ENCODE peak calls at places on chromosomes 2 and 18, in eight cellular contexts. H, L, Y, N, B, R, X and D are unnamed samples.
A peak's percentile ranks its signal among the peaks of the same experiment; 100 is the strongest.

GRCh38 chr2:43634604-43635306 is 2.3 kb upstream of the PLEKHH2 start:
- DNase-seq in B (no peak), X (peak; percentile 82), H (peak; percentile 80), Y (peak; percentile 82), N (no peak), L (peak; percentile 44), R (no peak), D (no peak)

GRCh38 chr2:201235865-201236811 is 24.2 kb upstream of the CASP8 start:
- DNase-seq in Y (peak; percentile 92), N (no peak), L (peak; percentile 83), H (peak; percentile 90), B (peak; percentile 61), X (peak; percentile 97), R (peak; percentile 43), D (no peak)

GRCh38 chr2:110872521-110872920 is 140.1 kb downstream of the ACOXL start:
- DNase-seq in L (no peak), N (no peak), R (no peak), H (no peak), X (no peak), B (no peak), Y (no peak), D (no peak)

GRCh38 chr2:174015428-174015827 is 50.3 kb upstream of the SP3 start:
- DNase-seq in B (no peak), N (no peak), X (no peak), R (no peak), Y (no peak), H (no peak), L (no peak), D (no peak)

GRCh38 chr2:25331686-25332365 is 9.9 kb downstream of the DNMT3A start:
- DNase-seq in B (no peak), X (no peak), H (no peak), Y (no peak), R (no peak), N (no peak), L (no peak), D (no peak)

GRCh38 chr2:200193331-200193730 is 113.2 kb upstream of the SPATS2L start:
- DNase-seq in X (no peak), L (no peak), Y (no peak), N (no peak), R (no peak), B (no peak), H (no peak), D (no peak)

GRCh38 chr2:176147790-176148496 is 3.4 kb upstream of the HOXD4 start:
- DNase-seq in H (no peak), R (no peak), B (no peak), X (no peak), N (no peak), L (no peak), Y (no peak), D (no peak)

GRCh38 chr2:235467586-235467985 is 26.3 kb upstream of the AGAP1 start:
- DNase-seq in R (no peak), H (peak; percentile 73), L (no peak), B (no peak), N (no peak), Y (peak; percentile 51), X (peak; percentile 52), D (no peak)

GRCh38 chr2:75896779-75897366 is 186.2 kb upstream of the GCFC2 start:
- DNase-seq in H (peak; percentile 3), B (no peak), R (peak; percentile 16), Y (no peak), L (peak; percentile 72), X (no peak), N (no peak), D (no peak)

GRCh38 chr18:47992266-47992665 is 61.8 kb upstream of the SMAD2 start:
- DNase-seq in N (no peak), L (no peak), B (no peak), X (no peak), Y (no peak), H (no peak), R (no peak), D (no peak)

GRCh38 chr18:47992903-47993302 is 62.4 kb upstream of the SMAD2 start:
- DNase-seq in B (no peak), R (no peak), L (no peak), N (no peak), H (no peak), Y (no peak), X (no peak), D (no peak)

GRCh38 chr18:47993409-47993808 is 63.0 kb upstream of the SMAD2 start:
- DNase-seq in N (no peak), L (no peak), B (no peak), H (no peak), Y (no peak), X (no peak), R (no peak), D (no peak)

GRCh38 chr18:47987456-47987735 is 56.9 kb upstream of the SMAD2 start:
- DNase-seq in H (no peak), N (no peak), Y (no peak), X (no peak), R (no peak), B (no peak), L (no peak), D (no peak)

DNA sequence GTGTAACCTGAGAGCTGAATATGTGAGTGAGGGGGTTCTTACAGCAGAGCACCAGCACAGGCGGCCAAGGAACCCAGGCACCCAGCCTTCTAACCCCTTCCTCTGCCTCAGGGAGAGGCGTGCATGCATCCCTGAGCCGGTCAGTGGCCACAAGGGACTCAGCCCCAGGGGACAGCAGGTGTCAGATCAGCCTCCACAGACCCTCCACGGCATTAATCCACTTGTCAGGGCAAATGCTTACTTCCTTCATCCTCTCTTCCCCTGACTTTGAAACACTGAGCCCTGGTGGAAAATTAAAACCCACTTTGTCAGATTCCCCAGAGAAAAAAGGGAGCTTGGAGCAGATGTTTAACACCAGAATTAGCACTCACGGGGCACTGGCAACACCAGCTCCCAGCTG is 60.5 kb upstream of the SMAD2 start:
- DNase-seq in H (no peak), L (no peak), Y (no peak), N (no peak), B (no peak), R (no peak), X (no peak), D (no peak)
- TF ChIP-seq CTCF in H (no peak), L (no peak), Y (no peak), N (no peak), B (no peak), R (no peak), X (no peak), D (no peak)

DNA sequence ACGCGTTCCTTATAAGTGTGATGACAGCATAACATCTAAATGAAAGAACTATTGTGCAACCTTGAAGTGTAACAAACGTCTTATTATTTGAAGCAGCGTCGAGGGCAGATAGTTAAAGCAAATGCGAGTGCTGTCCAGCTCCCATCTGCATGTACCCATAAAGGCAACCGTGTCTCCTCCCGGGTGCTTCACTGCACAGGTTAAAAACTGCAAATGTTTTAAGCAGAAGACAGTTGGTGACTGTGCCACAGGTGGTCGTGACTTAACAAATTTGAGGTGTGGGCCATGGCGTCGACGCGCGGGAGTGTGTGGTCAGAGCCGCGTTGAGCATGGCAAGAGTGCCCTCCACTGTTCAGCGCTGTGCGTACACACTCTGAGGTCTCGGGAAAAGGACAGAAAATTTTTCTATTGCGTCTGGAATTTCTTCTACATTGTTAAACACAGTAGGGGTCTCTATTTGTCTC is 6.4 kb downstream of the SALL3 start:
- DNase-seq in L (peak; percentile 66), N (no peak), B (no peak), Y (peak; percentile 31), X (no peak), H (peak; percentile 42), R (peak; percentile 52), D (no peak)
- TF ChIP-seq CTCF in L (peak; percentile 89), N (peak; percentile 36), B (peak; percentile 26), Y (peak; percentile 63), X (peak; percentile 18), H (peak; percentile 44), R (peak; percentile 78), D (peak; percentile 24)

GRCh38 chr2:151171186-151171585 is 90.5 kb downstream of the RBM43 start:
- DNase-seq in L (no peak), B (no peak), R (no peak), N (no peak), H (no peak), Y (no peak), X (no peak), D (no peak)

GRCh38 chr2:151175857-151176256 is 85.8 kb downstream of the RBM43 start:
- DNase-seq in H (no peak), X (no peak), R (no peak), Y (no peak), L (no peak), B (no peak), N (no peak), D (no peak)

GRCh38 chr2:151178187-151178586 is 83.5 kb downstream of the RBM43 start:
- DNase-seq in H (no peak), N (no peak), X (no peak), R (no peak), L (no peak), Y (no peak), B (no peak), D (no peak)

GRCh38 chr2:151180123-151180522 is 81.5 kb downstream of the RBM43 start:
- DNase-seq in H (no peak), X (no peak), L (no peak), R (no peak), Y (no peak), B (no peak), N (no peak), D (no peak)

DNA sequence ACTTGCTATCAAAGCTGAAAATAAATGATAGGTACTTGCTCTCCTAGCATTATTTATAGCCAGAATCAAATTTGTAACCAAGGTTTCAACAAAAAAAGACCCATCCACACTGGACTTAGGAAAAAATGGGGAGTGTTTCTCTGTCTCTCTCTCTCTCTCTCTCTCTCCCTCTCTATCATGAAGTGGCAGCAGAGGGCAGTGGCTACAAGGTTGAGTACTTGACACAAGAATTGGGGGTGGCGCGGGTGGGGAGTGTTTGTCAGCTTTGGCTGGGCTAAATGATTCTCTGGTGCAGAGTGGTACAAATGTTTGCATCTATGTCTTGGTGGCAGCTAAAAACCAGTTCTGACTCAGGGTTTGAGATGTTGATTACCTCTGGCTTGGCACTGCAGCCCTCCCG is 85.0 kb downstream of the RBM43 start:
- DNase-seq in Y (no peak), L (no peak), B (no peak), H (no peak), N (no peak), R (no peak), X (no peak), D (no peak)
- TF ChIP-seq CTCF in Y (no peak), L (no peak), B (no peak), H (no peak), N (no peak), R (no peak), X (no peak), D (no peak)

GRCh38 chr2:96148410-96149217 is 3.4 kb upstream of the DUSP2 start:
- DNase-seq in H (peak; percentile 94), X (peak; percentile 84), L (peak; percentile 86), B (peak; percentile 72), Y (peak; percentile 93), N (no peak), R (no peak), D (peak; percentile 55)
- TF ChIP-seq CTCF in H (no peak), X (no peak), L (no peak), B (no peak), Y (no peak), N (no peak), R (no peak), D (no peak)

GRCh38 chr2:108607706-108608301 is 73.5 kb downstream of the LIMS1 start:
- DNase-seq in R (no peak), X (peak; percentile 64), H (peak; percentile 73), B (no peak), Y (peak; percentile 72), L (peak; percentile 54), N (no peak), D (no peak)
- TF ChIP-seq CTCF in R (peak; percentile 75), X (peak; percentile 70), H (peak; percentile 74), B (peak; percentile 57), Y (peak; percentile 81), L (peak; percentile 67), N (peak; percentile 38), D (no peak)

GRCh38 chr18:30192216-30192615 is 850.3 kb downstream of the DSC3 start:
- DNase-seq in H (no peak), Y (no peak), R (no peak), N (no peak), L (no peak), X (no peak), B (no peak), D (no peak)
- TF ChIP-seq CTCF in H (no peak), Y (no peak), R (no peak), N (no peak), L (no peak), X (no peak), B (no peak), D (no peak)